ENCODE peak calls at places on chromosome 18, in five cellular contexts. One of them, this sample, is unnamed. For H3K36me3, the result is how much of the 10 kb centered on the place peaks cover.

GRCh38 chr18:55334875-55335274 is 253.1 kb downstream of the TCF4 start:
- DNase-seq in brain microvascular endothelial cell: no peak
- DNase-seq in upper lobe of right lung: no peak
- DNase-seq in GM23338: no peak
- DNase-seq in body of pancreas: no peak
- DNase-seq in this sample: no peak

GRCh38 chr18:72433756-72434155 is 110.4 kb downstream of the CBLN2 start:
- DNase-seq in GM23338: no peak
- DNase-seq in brain microvascular endothelial cell: no peak
- DNase-seq in upper lobe of right lung: no peak
- DNase-seq in body of pancreas: no peak
- DNase-seq in this sample: no peak

GRCh38 chr18:76005632-76006031 is 489.4 kb downstream of the ZNF516 start:
- DNase-seq in body of pancreas: no peak
- DNase-seq in brain microvascular endothelial cell: no peak
- DNase-seq in upper lobe of right lung: no peak
- DNase-seq in GM23338: no peak
- DNase-seq in this sample: no peak

GRCh38 chr18:23032030-23032582 is 99.0 kb downstream of the RBBP8 start:
- DNase-seq in upper lobe of right lung: no peak
- DNase-seq in brain microvascular endothelial cell: no peak
- DNase-seq in GM23338: peak
- DNase-seq in body of pancreas: no peak
- DNase-seq in this sample: no peak

GRCh38 chr18:14976736-14977430 is 228.9 kb downstream of the ANKRD30B start:
- DNase-seq in upper lobe of right lung: no peak
- DNase-seq in GM23338: no peak
- DNase-seq in body of pancreas: no peak
- DNase-seq in brain microvascular endothelial cell: no peak
- DNase-seq in this sample: no peak

GRCh38 chr18:51751901-51752300 is 554.4 kb upstream of the MEX3C start:
- DNase-seq in upper lobe of right lung: no peak
- DNase-seq in brain microvascular endothelial cell: no peak
- DNase-seq in GM23338: no peak
- DNase-seq in body of pancreas: no peak
- DNase-seq in this sample: no peak

GRCh38 chr18:57813245-57813644 is 10.1 kb upstream of the ATP8B1 start:
- DNase-seq in GM23338: no peak
- DNase-seq in brain microvascular endothelial cell: peak
- DNase-seq in body of pancreas: no peak
- DNase-seq in upper lobe of right lung: no peak
- DNase-seq in this sample: no peak

GRCh38 chr18:77366067-77366724 is 116.5 kb downstream of the GALR1 start:
- DNase-seq in upper lobe of right lung: no peak
- DNase-seq in GM23338: no peak
- DNase-seq in body of pancreas: no peak
- DNase-seq in brain microvascular endothelial cell: no peak
- DNase-seq in this sample: no peak

GRCh38 chr18:59546164-59546563 is 151.1 kb downstream of the CCBE1 start:
- DNase-seq in brain microvascular endothelial cell: peak
- DNase-seq in upper lobe of right lung: no peak
- DNase-seq in body of pancreas: no peak
- DNase-seq in GM23338: no peak
- DNase-seq in this sample: no peak

GRCh38 chr18:3054214-3054613 is 41.3 kb upstream of the LPIN2 start:
- DNase-seq in upper lobe of right lung: no peak
- DNase-seq in GM23338: no peak
- DNase-seq in body of pancreas: no peak
- DNase-seq in brain microvascular endothelial cell: no peak
- DNase-seq in this sample: no peak

GRCh38 chr18:5894613-5895299 is 566 bp downstream of the TMEM200C start:
- DNase-seq in body of pancreas: peak
- DNase-seq in brain microvascular endothelial cell: no peak
- DNase-seq in GM23338: peak
- DNase-seq in upper lobe of right lung: peak
- DNase-seq in this sample: no peak

GRCh38 chr18:47953471-47953931 is 23.0 kb upstream of the SMAD2 start:
- DNase-seq in GM23338: peak
- DNase-seq in upper lobe of right lung: no peak
- DNase-seq in brain microvascular endothelial cell: no peak
- DNase-seq in body of pancreas: no peak
- DNase-seq in this sample: no peak

GRCh38 chr18:46768166-46768921 is 11.5 kb upstream of the ST8SIA5 start:
- DNase-seq in upper lobe of right lung: no peak
- DNase-seq in body of pancreas: no peak
- DNase-seq in brain microvascular endothelial cell: no peak
- DNase-seq in GM23338: no peak
- DNase-seq in this sample: no peak

GRCh38 chr18:24128700-24129099 is 10.2 kb upstream of the CABYR start:
- DNase-seq in brain microvascular endothelial cell: no peak
- DNase-seq in GM23338: no peak
- DNase-seq in upper lobe of right lung: no peak
- DNase-seq in body of pancreas: no peak
- DNase-seq in this sample: no peak
- H3K4me3 ChIP-seq in brain microvascular endothelial cell: no peak
- H3K4me3 ChIP-seq in GM23338: no peak
- H3K4me3 ChIP-seq in upper lobe of right lung: no peak
- H3K4me3 ChIP-seq in body of pancreas: no peak
- H3K4me3 ChIP-seq in this sample: no peak

GRCh38 chr18:6949800-6950586 is 167.6 kb downstream of the LAMA1 start:
- DNase-seq in brain microvascular endothelial cell: no peak
- DNase-seq in upper lobe of right lung: no peak
- DNase-seq in GM23338: no peak
- DNase-seq in body of pancreas: peak
- DNase-seq in this sample: no peak

GRCh38 chr18:6948656-6949055 is 168.9 kb downstream of the LAMA1 start:
- DNase-seq in upper lobe of right lung: no peak
- DNase-seq in body of pancreas: no peak
- DNase-seq in GM23338: no peak
- DNase-seq in brain microvascular endothelial cell: no peak
- DNase-seq in this sample: no peak

GRCh38 chr18:6948238-6948637 is 169.4 kb downstream of the LAMA1 start:
- DNase-seq in brain microvascular endothelial cell: no peak
- DNase-seq in upper lobe of right lung: no peak
- DNase-seq in body of pancreas: no peak
- DNase-seq in GM23338: no peak
- DNase-seq in this sample: no peak

GRCh38 chr18:6951336-6952090 is 166.1 kb downstream of the LAMA1 start:
- DNase-seq in GM23338: peak
- DNase-seq in upper lobe of right lung: no peak
- DNase-seq in body of pancreas: no peak
- DNase-seq in brain microvascular endothelial cell: no peak
- DNase-seq in this sample: no peak

DNA sequence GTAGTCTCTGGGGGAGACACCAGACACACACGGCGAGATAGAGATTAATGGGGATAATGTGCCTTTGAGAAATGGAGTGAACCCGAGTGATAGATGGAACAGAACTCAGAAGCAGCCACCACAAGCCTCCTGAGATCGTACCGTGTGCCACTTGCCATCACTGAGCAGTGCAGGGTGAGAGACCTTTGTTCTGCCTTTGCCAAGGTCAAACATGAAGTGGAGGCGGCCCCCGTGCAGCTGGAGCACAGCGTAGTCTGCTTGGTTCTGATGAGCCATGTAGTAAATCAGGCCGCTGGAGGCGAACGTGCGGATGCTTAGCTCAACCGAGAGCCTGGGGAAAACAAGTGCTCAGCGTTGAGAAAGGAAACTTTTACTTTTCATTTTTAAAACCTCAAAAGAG is 167.0 kb downstream of the LAMA1 start:
- DNase-seq in upper lobe of right lung: no peak
- DNase-seq in brain microvascular endothelial cell: no peak
- DNase-seq in body of pancreas: peak
- DNase-seq in GM23338: no peak
- DNase-seq in this sample: no peak
- H3K36me3 ChIP-seq in upper lobe of right lung: under half
- H3K36me3 ChIP-seq in brain microvascular endothelial cell: under half
- H3K36me3 ChIP-seq in body of pancreas: under half
- H3K36me3 ChIP-seq in GM23338: under half
- H3K36me3 ChIP-seq in this sample: under half

DNA sequence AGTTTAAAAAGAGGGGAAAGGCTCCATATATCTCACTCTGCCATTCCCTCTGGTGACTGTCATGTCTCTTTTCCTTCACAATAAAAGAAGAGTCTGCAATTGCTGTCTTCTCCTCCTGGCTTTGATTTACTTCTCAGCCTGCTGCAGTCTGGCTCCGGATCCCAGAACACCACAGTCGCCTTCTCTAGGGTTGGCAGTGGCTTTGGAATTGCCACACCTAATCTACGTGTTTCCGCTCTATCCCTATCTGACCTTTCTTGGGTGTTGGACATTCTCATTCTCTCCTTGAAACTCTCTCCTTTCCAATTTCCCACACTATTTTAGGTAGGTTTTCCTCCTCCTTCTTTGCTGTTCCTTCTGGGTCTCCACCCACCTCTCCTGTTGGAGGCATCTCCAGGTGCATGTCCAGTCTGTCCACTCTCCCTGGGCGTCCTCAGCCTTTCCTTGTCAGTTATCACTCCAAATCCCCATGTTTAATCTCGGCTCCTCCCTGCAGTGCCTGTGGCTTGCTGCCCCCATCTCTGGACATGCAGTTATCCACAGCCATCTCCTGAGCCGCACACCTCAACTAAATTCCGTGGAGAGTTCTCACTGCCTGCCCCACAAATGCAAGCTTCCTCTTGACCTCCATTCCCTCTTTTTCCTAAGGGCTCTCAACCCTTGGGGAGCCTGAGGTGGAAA is 112.8 kb downstream of the KCTD1 start:
- DNase-seq in body of pancreas: no peak
- DNase-seq in GM23338: no peak
- DNase-seq in upper lobe of right lung: no peak
- DNase-seq in brain microvascular endothelial cell: no peak
- DNase-seq in this sample: no peak
- H3K4me3 ChIP-seq in body of pancreas: no peak
- H3K4me3 ChIP-seq in GM23338: no peak
- H3K4me3 ChIP-seq in upper lobe of right lung: no peak
- H3K4me3 ChIP-seq in brain microvascular endothelial cell: no peak
- H3K4me3 ChIP-seq in this sample: no peak

GRCh38 chr18:63412949-63413348 is 9.3 kb downstream of the VPS4B start:
- DNase-seq in GM23338: no peak
- DNase-seq in upper lobe of right lung: no peak
- DNase-seq in brain microvascular endothelial cell: no peak
- DNase-seq in body of pancreas: no peak
- DNase-seq in this sample: no peak

GRCh38 chr18:63409301-63409700 is 13.0 kb downstream of the VPS4B start:
- DNase-seq in GM23338: no peak
- DNase-seq in brain microvascular endothelial cell: no peak
- DNase-seq in body of pancreas: no peak
- DNase-seq in upper lobe of right lung: no peak
- DNase-seq in this sample: no peak

GRCh38 chr18:63405986-63406385 is 16.3 kb downstream of the VPS4B start:
- DNase-seq in upper lobe of right lung: no peak
- DNase-seq in GM23338: no peak
- DNase-seq in brain microvascular endothelial cell: no peak
- DNase-seq in body of pancreas: peak
- DNase-seq in this sample: no peak

GRCh38 chr18:63410792-63411191 is 11.5 kb downstream of the VPS4B start:
- DNase-seq in upper lobe of right lung: no peak
- DNase-seq in brain microvascular endothelial cell: peak
- DNase-seq in body of pancreas: no peak
- DNase-seq in GM23338: no peak
- DNase-seq in this sample: no peak

DNA sequence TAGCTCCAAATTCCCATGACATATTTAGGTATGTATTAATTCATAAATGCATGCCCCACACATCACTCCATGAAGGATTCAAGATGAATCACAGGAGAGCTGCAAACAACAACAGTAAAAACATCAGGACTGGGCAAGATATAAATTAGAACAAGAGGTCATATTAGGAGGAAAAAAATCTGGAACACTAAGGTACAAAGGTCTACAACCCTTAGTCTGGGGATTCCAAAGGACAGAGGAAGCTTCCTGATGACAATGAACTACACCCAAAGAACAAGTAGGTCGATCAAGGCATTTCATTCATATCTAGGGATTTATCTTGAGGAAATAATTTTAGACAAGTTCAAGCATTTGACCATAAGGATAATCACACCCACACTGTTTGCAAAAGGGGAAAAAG is 14.5 kb downstream of the VPS4B start:
- DNase-seq in body of pancreas: no peak
- DNase-seq in brain microvascular endothelial cell: no peak
- DNase-seq in GM23338: no peak
- DNase-seq in upper lobe of right lung: no peak
- DNase-seq in this sample: no peak
- H3K36me3 ChIP-seq in body of pancreas: under half
- H3K36me3 ChIP-seq in brain microvascular endothelial cell: under half
- H3K36me3 ChIP-seq in GM23338: under half
- H3K36me3 ChIP-seq in upper lobe of right lung: half or more
- H3K36me3 ChIP-seq in this sample: half or more

DNA sequence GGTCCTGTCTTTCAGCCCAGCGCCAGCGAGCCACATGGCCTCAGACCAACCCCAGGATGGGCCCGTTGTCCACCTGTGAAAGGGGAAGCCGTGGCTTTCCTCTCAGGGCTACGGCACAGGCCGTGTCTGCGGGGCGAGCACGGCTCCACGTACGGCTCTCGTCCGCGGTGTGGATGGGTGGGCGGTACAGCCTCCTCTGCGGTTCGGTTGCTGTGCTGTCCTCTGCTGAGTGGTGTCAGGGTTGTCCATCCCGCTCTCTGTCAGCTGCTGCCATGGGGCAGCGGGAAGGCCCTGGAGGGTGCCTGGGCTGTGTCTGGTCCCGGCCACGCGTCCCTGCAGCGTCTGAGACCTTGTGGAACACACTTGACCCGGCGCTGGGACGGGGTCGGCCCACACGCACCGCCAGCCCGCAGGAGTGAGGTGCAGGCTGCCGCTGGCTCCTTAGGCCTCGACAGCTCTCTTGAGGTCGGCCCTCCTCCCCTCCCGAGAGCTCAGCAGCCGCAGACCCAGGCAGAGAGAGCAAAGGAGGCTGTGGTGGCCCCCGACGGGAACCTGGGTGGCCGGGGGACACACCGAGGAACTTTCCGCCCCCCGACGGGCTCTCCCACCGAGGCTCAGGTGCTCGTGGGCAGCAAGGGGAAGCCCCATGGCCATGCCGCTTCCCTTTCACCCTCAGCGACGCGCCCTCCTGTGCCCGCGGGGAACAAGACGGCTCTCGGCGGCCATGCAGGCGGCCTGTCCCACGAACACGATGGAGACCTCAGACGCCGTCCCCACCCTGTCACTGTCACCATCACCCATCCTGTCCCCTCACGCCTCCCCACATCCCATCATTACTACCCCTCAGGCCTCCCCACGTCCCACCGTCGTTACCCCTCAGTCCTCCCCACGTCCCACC is 128.7 kb downstream of the NFATC1 start:
- DNase-seq in body of pancreas: peak
- DNase-seq in upper lobe of right lung: peak
- DNase-seq in brain microvascular endothelial cell: no peak
- DNase-seq in GM23338: no peak
- DNase-seq in this sample: peak
- H3K4me3 ChIP-seq in body of pancreas: no peak
- H3K4me3 ChIP-seq in upper lobe of right lung: no peak
- H3K4me3 ChIP-seq in brain microvascular endothelial cell: no peak
- H3K4me3 ChIP-seq in GM23338: no peak
- H3K4me3 ChIP-seq in this sample: peak

This sample was measured in CD4-positive, CD25-positive, alpha-beta regulatory T cell.